ENCODE peak calls at places on chromosomes 3 and 15, in four cellular contexts. S, N, W and P are unnamed samples.

GRCh38 chr3:126267169-126267975 is 87.0 kb upstream of the ALDH1L1 start:
- DNase-seq in S (no peak), N (no peak), W (no peak), P (peak; percentile 62)

GRCh38 chr3:104388624-104389023 is 978.1 kb upstream of the ALCAM start:
- DNase-seq in S (no peak), N (no peak), W (no peak), P (no peak)

GRCh38 chr15:44620081-44620480 is 43.4 kb downstream of the SPG11 start:
- DNase-seq in S (no peak), N (no peak), W (no peak), P (no peak)

GRCh38 chr15:37041836-37042235 is 58.5 kb downstream of the MEIS2 start:
- DNase-seq in S (no peak), N (no peak), W (no peak), P (no peak)

GRCh38 chr3:145243875-145244274 is 917.1 kb downstream of the PLOD2 start:
- DNase-seq in S (no peak), N (no peak), W (no peak), P (no peak)

GRCh38 chr3:194330579-194330978 is 20.5 kb downstream of the CPN2 start:
- DNase-seq in S (no peak), N (no peak), W (no peak), P (no peak)

GRCh38 chr15:67181221-67181639 is 73.2 kb downstream of the AAGAB start:
- DNase-seq in S (no peak), N (no peak), W (no peak), P (no peak)

GRCh38 chr3:170962426-170962825 is 54.0 kb upstream of the EIF5A2 start:
- DNase-seq in S (no peak), N (no peak), W (no peak), P (no peak)

GRCh38 chr3:4835616-4836043 is 143.6 kb upstream of the BHLHE40 start:
- DNase-seq in S (no peak), N (no peak), W (no peak), P (no peak)

GRCh38 chr3:185992801-185993467 is 55.1 kb upstream of the TRA2B start:
- DNase-seq in S (no peak), N (no peak), W (no peak), P (no peak)

GRCh38 chr3:135756016-135756695 is 209.4 kb upstream of the PPP2R3A start:
- DNase-seq in S (no peak), N (no peak), W (no peak), P (no peak)

GRCh38 chr15:98954411-98954810 is 53.2 kb downstream of the PGPEP1L start:
- DNase-seq in S (no peak), N (peak; percentile 24), W (no peak), P (no peak)

GRCh38 chr3:50370594-50370993 is 11.3 kb upstream of the TMEM115 start:
- DNase-seq in S (no peak), N (no peak), W (no peak), P (no peak)

GRCh38 chr3:194865081-194865480 is 179.4 kb downstream of the FAM43A start:
- DNase-seq in S (no peak), N (no peak), W (no peak), P (no peak)

GRCh38 chr3:114179575-114179974 is 723 bp upstream of the DRD3 start:
- DNase-seq in S (no peak), N (no peak), W (no peak), P (no peak)
- TF ChIP-seq SPI1 in S (no peak), N (no peak), W (no peak), P (no peak)

DNA sequence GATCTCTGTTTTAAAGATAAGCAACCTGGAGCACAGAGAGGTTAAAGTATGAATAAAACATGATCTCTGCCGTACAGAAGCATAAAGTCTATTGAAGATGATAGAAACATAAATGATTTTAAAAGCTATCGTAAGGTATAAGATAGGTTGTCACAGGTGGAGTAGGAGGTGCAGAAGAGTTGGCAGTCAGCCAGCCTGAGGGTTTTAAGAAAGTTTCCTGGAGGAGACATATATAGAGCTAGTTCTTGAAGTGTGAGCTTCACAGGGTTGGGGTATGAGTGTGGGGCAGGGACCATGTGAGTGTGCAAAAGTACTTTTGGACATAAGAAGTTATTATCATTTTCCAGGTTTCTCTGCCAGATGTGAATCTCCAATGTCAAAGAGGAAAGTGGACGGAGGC is 3.9 kb upstream of the FGF12 start:
- DNase-seq in S (no peak), N (no peak), W (no peak), P (no peak)
- TF ChIP-seq SPI1 in S (no peak), N (no peak), W (no peak), P (no peak)

GRCh38 chr3:67381667-67382272 is 272.6 kb downstream of the SUCLG2 start:
- DNase-seq in S (no peak), N (no peak), W (peak; percentile 8), P (no peak)
- TF ChIP-seq SPI1 in S (no peak), N (no peak), W (no peak), P (no peak)

GRCh38 chr15:79981861-79982455 is 11.0 kb upstream of the BCL2A1 start:
- DNase-seq in S (no peak), N (peak; percentile 80), W (no peak), P (peak; percentile 72)
- TF ChIP-seq SPI1 in S (peak; percentile 89), N (peak; percentile 90), W (peak; percentile 62), P (peak; percentile 98)

DNA sequence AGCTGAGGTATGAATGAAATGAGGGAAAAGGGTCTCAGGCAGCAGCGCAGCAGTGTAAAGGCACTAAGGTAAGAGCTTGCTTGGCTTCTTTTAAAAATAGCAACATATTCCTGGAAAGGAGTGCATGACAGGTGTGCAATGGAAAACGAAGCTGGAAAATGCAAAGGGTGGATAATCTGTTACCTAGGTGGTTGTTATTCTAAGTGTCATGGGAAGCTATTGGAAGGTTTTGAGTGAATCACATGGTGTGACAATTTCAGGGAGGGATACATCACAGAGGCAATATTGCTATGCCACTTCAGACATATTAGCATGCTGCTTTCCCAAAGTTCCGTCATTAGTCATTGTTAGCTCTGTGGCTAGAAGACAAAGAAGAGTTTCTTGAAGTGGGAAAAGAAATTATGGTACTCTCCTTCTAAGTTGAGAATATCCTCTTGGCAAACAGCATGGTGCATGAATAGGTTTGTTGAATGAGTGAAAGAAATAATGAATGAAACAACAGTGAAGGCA is 28.7 kb upstream of the TMEM45A start:
- DNase-seq in S (no peak), N (no peak), W (no peak), P (no peak)
- TF ChIP-seq SPI1 in S (no peak), N (no peak), W (no peak), P (no peak)